ENCODE peak calls at places on chromosomes 13 and 19, in four cellular contexts. O, M, N and Y are unnamed samples.

GRCh38 chr13:30191491-30192100 is 115.8 kb downstream of the KATNAL1 start:
- DNase-seq in O (no peak), N (peak), M (no peak), Y (peak)

GRCh38 chr13:56561327-56561726 is 579.4 kb upstream of the PRR20A start:
- DNase-seq in N (no peak), M (no peak), O (no peak), Y (no peak)

GRCh38 chr19:46717716-46718143 is 816 bp upstream of the PRKD2 start:
- DNase-seq in M (no peak), O (no peak), N (no peak), Y (peak)

GRCh38 chr13:32894589-32895001 is 121.6 kb upstream of the KL start:
- DNase-seq in O (no peak), M (no peak), N (peak), Y (peak)

GRCh38 chr13:94481966-94482365 is 2.5 kb upstream of the DCT start:
- DNase-seq in M (peak), N (peak), O (peak), Y (peak)

GRCh38 chr13:96243371-96243770 is 153.5 kb downstream of the HS6ST3 start:
- DNase-seq in O (no peak), M (no peak), N (no peak), Y (no peak)

GRCh38 chr13:25319781-25320180 is 18.4 kb downstream of the NUP58 start:
- DNase-seq in N (no peak), O (no peak), M (peak), Y (no peak)

GRCh38 chr13:21734961-21735360 is 64.1 kb downstream of the FGF9 start:
- DNase-seq in M (no peak), O (no peak), N (no peak), Y (no peak)

GRCh38 chr13:30665638-30666037 is 47.9 kb downstream of the USPL1 start:
- DNase-seq in M (no peak), O (no peak), N (no peak), Y (no peak)

GRCh38 chr19:1251503-1252220 is 3.3 kb downstream of the MIDN start:
- DNase-seq in M (no peak), O (peak), N (no peak), Y (no peak)

GRCh38 chr19:20038358-20039202 is 725 bp downstream of the ZNF682 start:
- DNase-seq in O (no peak), M (no peak), N (peak), Y (peak)

GRCh38 chr13:113954046-113954841 is 19.6 kb downstream of the C13orf46 start:
- DNase-seq in N (no peak), O (no peak), M (no peak), Y (no peak)

GRCh38 chr19:5131866-5132561 is 163.1 kb downstream of the KDM4B start:
- DNase-seq in M (no peak), N (no peak), O (no peak), Y (no peak)

GRCh38 chr19:8526345-8527062 is 12.5 kb upstream of the ZNF414 start:
- DNase-seq in N (peak), M (peak), O (peak), Y (peak)

GRCh38 chr13:112894673-112895481 is 74.1 kb upstream of the MCF2L start:
- DNase-seq in O (no peak), N (no peak), M (no peak), Y (no peak)

GRCh38 chr13:30388401-30389283 is 33.7 kb upstream of the UBE2L5 start:
- DNase-seq in M (peak), N (no peak), O (no peak), Y (no peak)

GRCh38 chr19:46618670-46619231 is 6.1 kb downstream of the PTGIR start:
- DNase-seq in N (peak), M (peak), O (no peak), Y (no peak)

GRCh38 chr13:50576156-50576555 is 267.3 kb downstream of the DLEU7 start:
- DNase-seq in O (no peak), M (no peak), N (no peak), Y (no peak)

GRCh38 chr19:17487240-17488121 is 17.2 kb downstream of the SLC27A1 start:
- DNase-seq in M (no peak), N (no peak), O (no peak), Y (no peak)

GRCh38 chr13:41505209-41505835 is 48.0 kb downstream of the RGCC start:
- DNase-seq in O (no peak), M (peak), N (peak), Y (peak)

GRCh38 chr13:105346141-105346766 is 1189.2 kb downstream of the EFNB2 start:
- DNase-seq in M (peak), O (no peak), N (peak), Y (peak)

GRCh38 chr19:1098177-1099051 is 3.2 kb upstream of the POLR2E start:
- DNase-seq in O (no peak), N (no peak), M (no peak), Y (peak)

DNA sequence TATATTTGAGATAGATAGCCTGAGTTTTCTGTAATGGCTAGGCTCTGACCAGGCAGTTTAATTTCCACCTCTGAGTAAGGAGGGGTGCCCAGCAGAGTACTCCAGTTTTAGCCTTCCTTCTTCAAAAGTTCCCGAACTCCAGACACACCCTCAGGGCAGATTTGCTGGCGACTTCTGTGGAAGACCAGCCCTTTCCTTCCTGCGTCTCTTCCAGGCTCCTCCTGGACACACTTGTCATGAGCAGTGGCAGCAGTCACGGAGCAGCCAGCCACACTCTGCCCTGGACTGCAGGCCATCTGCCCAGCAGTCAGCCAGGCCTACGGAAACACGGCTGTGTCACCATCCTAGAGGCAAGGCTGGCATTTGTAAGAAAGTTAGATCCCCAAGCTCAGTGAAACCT is 6.6 kb upstream of the FLT1 start:
- DNase-seq in M (no peak), N (no peak), O (no peak), Y (no peak)
- TF ChIP-seq CTCF in M (no peak), N (no peak), O (no peak), Y (no peak)

GRCh38 chr13:45717324-45717723 is 15.2 kb downstream of the CBY2 start:
- DNase-seq in O (no peak), M (no peak), N (no peak), Y (no peak)

GRCh38 chr13:45718992-45719391 is 16.9 kb downstream of the CBY2 start:
- DNase-seq in M (no peak), O (no peak), N (no peak), Y (peak)

GRCh38 chr13:45715351-45715750 is 13.2 kb downstream of the CBY2 start:
- DNase-seq in M (no peak), N (no peak), O (no peak), Y (no peak)

GRCh38 chr13:45721203-45721731 is 19.1 kb downstream of the CBY2 start:
- DNase-seq in M (no peak), N (no peak), O (no peak), Y (no peak)

DNA sequence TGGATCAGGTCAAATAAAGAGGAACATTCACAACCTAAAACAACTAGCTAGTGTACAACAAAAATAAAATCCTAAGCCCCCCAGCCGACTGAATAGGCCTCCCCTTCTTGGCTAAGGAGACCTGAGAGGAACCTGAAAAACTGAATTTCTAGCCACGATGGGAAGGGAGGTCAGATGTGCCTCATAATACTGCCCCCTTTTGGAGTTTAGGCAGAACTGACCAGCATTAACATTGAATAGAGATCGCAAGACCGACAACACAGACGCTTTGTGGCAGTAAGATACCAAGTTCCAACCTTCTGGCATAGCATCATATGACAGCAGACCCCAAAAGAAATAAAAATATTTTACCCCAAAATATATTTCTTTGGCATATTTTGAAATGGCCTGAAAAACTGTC is 15.9 kb downstream of the CBY2 start:
- DNase-seq in N (peak), M (peak), O (no peak), Y (peak)
- H3K4me3 ChIP-seq in N (no peak), M (no peak), O (no peak), Y (no peak)

GRCh38 chr13:61884830-61885229 is 469.2 kb upstream of the PCDH20 start:
- DNase-seq in N (no peak), O (no peak), M (no peak), Y (no peak)

GRCh38 chr13:61874970-61875579 is 459.4 kb upstream of the PCDH20 start:
- DNase-seq in O (no peak), N (no peak), M (no peak), Y (no peak)

DNA sequence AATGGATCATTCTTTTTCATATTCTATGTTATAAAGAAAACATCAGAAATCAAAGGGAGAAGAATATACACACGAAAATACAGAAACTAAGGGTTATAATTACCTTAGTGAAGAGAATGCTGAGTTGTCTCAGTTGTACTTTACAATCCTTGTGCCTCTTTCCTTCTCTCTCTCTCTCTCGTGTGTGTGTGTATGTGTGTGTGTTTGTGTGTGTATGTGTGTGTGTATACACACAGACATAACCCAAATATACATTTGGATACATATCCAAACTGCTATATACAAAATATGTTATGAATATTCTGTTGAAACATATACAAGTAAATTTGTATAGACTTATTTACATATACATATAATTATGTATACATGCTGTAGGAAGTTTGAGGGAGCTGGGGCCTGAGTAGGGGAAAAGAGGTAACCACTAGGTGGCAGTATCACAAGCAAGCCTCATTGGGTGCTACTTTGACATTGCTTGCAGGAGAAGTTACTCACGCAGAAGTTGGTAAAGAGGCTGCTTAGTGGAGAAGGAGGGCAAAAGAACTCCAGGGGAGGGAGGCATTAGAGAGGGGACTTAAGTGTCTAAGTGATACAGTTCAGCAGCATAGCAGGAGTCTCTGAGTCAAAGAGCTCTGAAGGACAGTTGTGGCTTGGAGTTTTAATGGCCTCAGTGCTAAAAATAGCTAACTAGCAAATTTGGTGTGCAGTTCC is 465.1 kb upstream of the PCDH20 start:
- DNase-seq in N (peak), M (peak), O (no peak), Y (no peak)
- TF ChIP-seq CTCF in N (peak), M (no peak), O (no peak), Y (no peak)

GRCh38 chr19:6481541-6482342 is at the start of gene DENND1C:
- DNase-seq in N (peak), O (no peak), M (no peak), Y (no peak)
- H3K4me3 ChIP-seq in N (no peak), O (no peak), M (no peak), Y (no peak)

DNA sequence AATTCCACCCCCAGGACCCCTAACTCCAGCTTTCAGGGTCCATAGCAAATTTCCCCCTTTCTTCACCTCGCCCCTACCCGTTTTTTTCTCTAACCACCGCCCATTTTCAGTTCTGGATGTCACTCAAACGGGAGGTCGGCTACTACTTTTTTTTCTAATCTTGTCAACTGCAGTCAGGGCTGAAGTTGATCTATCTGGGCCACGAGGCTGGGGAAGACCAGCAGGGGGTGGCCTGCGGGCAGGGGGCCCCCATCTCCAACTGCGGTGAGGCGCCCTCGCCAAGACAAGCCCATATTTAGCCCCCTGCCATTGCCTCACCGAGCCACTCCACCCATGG is 748 bp downstream of the LHFPL6 start:
- DNase-seq in N (no peak), O (no peak), M (no peak), Y (no peak)
- TF ChIP-seq CTCF in N (no peak), O (no peak), M (no peak), Y (no peak)

DNA sequence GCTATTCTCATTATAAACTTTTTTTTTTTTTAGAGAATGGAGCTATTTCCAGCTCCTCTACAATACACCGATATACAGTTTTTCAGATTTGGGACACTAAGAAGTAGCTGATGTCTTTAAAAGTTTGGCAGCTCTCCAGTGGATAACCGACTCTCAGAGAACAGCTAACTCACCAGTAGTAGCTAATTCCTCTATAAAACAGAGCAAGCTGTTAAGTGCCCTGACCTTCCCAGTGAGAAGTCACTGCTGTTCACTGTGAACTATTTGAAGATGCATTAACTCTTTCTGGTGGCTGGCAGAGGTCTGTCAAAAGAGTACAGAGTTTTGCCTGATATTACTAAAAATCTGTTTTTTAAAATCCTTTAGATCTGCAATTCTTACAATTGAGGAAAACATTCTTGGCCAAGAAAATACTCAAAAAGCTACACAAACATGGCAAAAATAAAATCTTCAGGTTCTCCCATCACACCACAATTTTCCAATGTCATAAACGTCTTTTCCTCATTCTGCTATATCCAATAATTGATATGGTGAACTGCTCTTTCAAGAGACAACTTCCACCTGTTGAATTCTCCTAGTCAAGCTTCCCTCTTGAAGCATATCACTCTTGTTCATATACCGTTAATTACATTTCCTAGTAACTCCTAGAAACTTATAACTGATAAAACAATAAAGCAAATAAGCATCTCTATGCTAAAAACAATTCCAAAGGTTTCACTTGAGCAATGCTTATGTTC is 44.2 kb downstream of the TBC1D4 start:
- DNase-seq in O (no peak), N (peak), M (peak), Y (peak)
- H3K4me3 ChIP-seq in O (peak), N (no peak), M (no peak), Y (no peak)

DNA sequence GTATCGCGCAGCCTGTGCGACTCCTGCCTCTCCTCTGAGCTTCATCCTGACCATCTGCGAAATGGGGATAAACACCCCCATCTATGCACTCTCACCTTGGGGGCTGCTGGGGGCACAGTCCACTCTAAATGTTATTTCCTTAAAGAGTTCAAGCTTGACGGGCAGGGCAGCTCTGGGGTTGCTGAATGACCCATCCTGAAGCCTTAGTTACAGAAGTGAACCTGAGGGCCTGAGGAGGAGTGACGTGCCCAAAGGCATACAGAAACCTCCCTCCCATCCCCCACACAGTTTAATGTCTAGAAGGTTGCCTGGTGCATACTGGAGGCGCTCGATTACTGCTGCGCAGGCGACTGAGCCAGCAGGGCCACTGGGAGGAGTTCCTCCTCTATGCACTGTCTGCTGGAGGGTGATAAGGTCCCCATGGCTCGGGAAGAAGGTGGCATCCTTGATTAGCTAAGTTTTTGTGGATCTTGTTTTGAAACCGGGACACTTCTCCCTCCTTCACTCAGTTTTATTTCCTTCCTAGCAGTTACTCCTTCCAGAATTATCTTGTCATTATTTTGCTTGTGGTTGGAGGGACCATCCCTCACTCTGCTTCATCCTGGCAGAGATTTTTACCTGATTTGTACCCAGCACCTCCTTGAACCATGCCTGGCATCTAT is 572 bp upstream of the FKBP8 start:
- DNase-seq in N (peak), M (peak), O (peak), Y (peak)
- TF ChIP-seq CTCF in N (no peak), M (no peak), O (no peak), Y (no peak)

GRCh38 chr19:39060130-39060529 is 24.0 kb upstream of the ACP7 start:
- DNase-seq in M (no peak), N (no peak), O (no peak), Y (no peak)
- H3K4me3 ChIP-seq in M (no peak), N (no peak), O (no peak), Y (no peak)